ENCODE peak calls at places on chromosomes 5 and 9, in six cellular contexts. T is T-helper 17 cell; U is aorta; V is CD4-positive, CD25-positive, alpha-beta regulatory T cell; E is activated CD4-positive, alpha-beta T cell treated with anti-CD3 and anti-CD28 coated beads for 36 hours; H is right cardiac atrium. S is an unnamed sample.

GRCh38 chr5:119083679-119084078 is 12.8 kb downstream of the DMXL1 start:
- ATAC-seq in E (no peak), T (no peak), V (no peak), U (no peak), H (no peak), S (peak)

GRCh38 chr5:180324633-180324955 is 28.5 kb downstream of the GFPT2 start:
- ATAC-seq in E (no peak), U (no peak), T (no peak), V (no peak), H (no peak), S (no peak)

GRCh38 chr5:76249601-76250000 is 153.5 kb upstream of the IQGAP2 start:
- ATAC-seq in H (no peak), E (no peak), T (no peak), V (no peak), U (no peak), S (no peak)

GRCh38 chr9:74773886-74774479 is 113.7 kb downstream of the TRPM6 start:
- ATAC-seq in V (peak), H (peak), T (peak), U (peak), E (peak), S (peak)

GRCh38 chr5:165903835-165904234 is 2387.6 kb upstream of the WWC1 start:
- ATAC-seq in U (no peak), E (no peak), T (no peak), H (no peak), V (no peak), S (no peak)

GRCh38 chr9:21413089-21414023 is 4.4 kb downstream of the IFNA8 start:
- ATAC-seq in E (peak), U (peak), T (peak), V (peak), H (peak), S (no peak)

GRCh38 chr5:138967806-138968448 is 92.8 kb upstream of the LRRTM2 start:
- ATAC-seq in U (no peak), V (no peak), E (no peak), H (no peak), T (no peak), S (peak)

GRCh38 chr5:10479226-10479721 is 37.6 kb downstream of the ROPN1L start:
- ATAC-seq in H (no peak), V (no peak), T (no peak), E (no peak), U (no peak), S (no peak)

GRCh38 chr9:70192707-70193106 is 66.1 kb upstream of the SMC5 start:
- ATAC-seq in V (no peak), U (no peak), H (no peak), E (no peak), T (no peak), S (no peak)

GRCh38 chr5:143601357-143601756 is 197.9 kb upstream of the NR3C1 start:
- ATAC-seq in E (no peak), V (no peak), T (no peak), U (no peak), H (no peak), S (no peak)

GRCh38 chr5:149675467-149676201 is 54.5 kb upstream of the PPARGC1B start:
- ATAC-seq in U (peak), E (no peak), T (no peak), H (peak), V (no peak), S (no peak)

S was measured in stimulated activated memory B cell treated with anti-CD40 and anti-IgM and Interleukin-4, amounts not matched to agents 10 μg/mL and 1 μg/mL and 100 μg/mL, for 72 hours.